ENCODE peak calls at places on chromosome 22, in five cellular contexts. One of them, this sample, is unnamed.

GRCh38 chr22:39545310-39546063 is 12.9 kb upstream of the RPS19BP1 start:
- DNase-seq in GM12891: no peak
- DNase-seq in A549: no peak
- DNase-seq in testis: peak
- DNase-seq in uterus: no peak
- DNase-seq in this sample: no peak

GRCh38 chr22:42174062-42174461 is 43.5 kb upstream of the CYP2D6 start:
- DNase-seq in A549: no peak
- DNase-seq in uterus: no peak
- DNase-seq in testis: no peak
- DNase-seq in GM12891: no peak
- DNase-seq in this sample: no peak

GRCh38 chr22:23700706-23701105 is 9.9 kb downstream of the RGL4 start:
- DNase-seq in A549: no peak
- DNase-seq in GM12891: no peak
- DNase-seq in uterus: no peak
- DNase-seq in testis: peak
- DNase-seq in this sample: no peak

GRCh38 chr22:42892156-42892555 is 35.1 kb upstream of the ARFGAP3 start:
- DNase-seq in GM12891: no peak
- DNase-seq in uterus: no peak
- DNase-seq in A549: no peak
- DNase-seq in testis: no peak
- DNase-seq in this sample: no peak

GRCh38 chr22:30104501-30105156 is 24.4 kb downstream of the HORMAD2 start:
- DNase-seq in GM12891: no peak
- DNase-seq in uterus: no peak
- DNase-seq in testis: no peak
- DNase-seq in A549: no peak
- DNase-seq in this sample: no peak

GRCh38 chr22:43890901-43891331 is 897 bp downstream of the PNPLA5 start:
- DNase-seq in GM12891: no peak
- DNase-seq in testis: no peak
- DNase-seq in A549: no peak
- DNase-seq in uterus: no peak
- DNase-seq in this sample: no peak

GRCh38 chr22:49672013-49672516 is 155.6 kb downstream of the BRD1 start:
- DNase-seq in uterus: peak
- DNase-seq in GM12891: no peak
- DNase-seq in A549: no peak
- DNase-seq in testis: no peak
- DNase-seq in this sample: no peak

GRCh38 chr22:28728621-28729313 is 12.9 kb downstream of the CHEK2 start:
- DNase-seq in uterus: no peak
- DNase-seq in GM12891: no peak
- DNase-seq in A549: no peak
- DNase-seq in testis: no peak
- DNase-seq in this sample: no peak

GRCh38 chr22:42920101-42920820 is 63.2 kb upstream of the ARFGAP3 start:
- DNase-seq in uterus: no peak
- DNase-seq in A549: peak
- DNase-seq in testis: no peak
- DNase-seq in GM12891: no peak
- DNase-seq in this sample: no peak

GRCh38 chr22:50620861-50621490 is 7.0 kb downstream of the ARSA start:
- DNase-seq in testis: no peak
- DNase-seq in uterus: no peak
- DNase-seq in A549: no peak
- DNase-seq in GM12891: no peak
- DNase-seq in this sample: no peak

GRCh38 chr22:46073683-46074504 is 76.4 kb upstream of the PPARA start:
- DNase-seq in A549: no peak
- DNase-seq in testis: peak
- DNase-seq in uterus: peak
- DNase-seq in GM12891: no peak
- DNase-seq in this sample: peak

DNA sequence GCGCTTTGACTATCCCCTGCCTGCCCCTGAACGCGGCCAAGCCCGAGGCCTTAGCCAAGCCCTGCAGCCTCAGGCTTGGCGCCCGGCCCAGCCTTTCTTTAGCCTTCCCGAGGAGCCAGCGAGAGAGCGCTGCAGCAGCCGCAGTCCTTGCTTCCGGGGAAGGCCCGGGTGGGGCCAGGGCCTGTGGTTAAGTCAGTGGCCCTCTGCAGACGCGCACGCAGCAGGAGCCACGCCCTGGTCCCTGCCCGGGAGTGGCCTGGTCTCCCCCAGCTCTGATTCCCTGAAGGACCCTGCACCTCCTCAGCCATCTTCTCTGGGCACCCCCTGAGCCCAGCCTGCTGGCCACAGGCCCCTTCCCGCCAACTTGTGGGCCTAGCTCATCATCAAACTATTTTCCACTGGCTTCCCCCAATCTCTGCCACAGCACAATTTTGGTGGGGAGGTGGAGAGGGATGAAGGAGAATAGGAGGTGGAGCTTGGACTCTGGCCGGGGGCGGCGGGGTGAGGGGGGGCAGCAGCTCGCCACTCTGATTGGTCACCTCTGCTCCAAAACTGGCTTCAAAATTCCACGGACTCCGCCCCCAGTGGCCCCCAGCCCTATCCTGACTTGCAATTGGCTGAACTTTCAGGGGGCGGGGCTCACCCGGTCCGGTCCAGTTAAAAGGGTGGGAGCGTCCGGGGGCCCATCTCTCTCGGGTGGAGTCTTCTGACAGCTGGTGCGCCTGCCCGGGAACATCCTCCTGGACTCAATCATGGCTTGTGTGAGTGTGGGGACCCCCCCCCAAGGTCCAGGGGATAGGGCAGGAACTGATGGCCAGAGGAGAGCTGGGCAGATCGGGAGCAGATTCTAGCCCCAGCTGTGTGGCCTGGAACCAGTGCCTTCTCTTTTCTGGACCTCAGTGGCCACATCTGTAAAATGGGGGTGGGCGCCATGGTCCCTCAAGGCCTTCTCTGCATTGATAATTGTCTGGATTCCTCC is at the start of gene LGALS1:
- DNase-seq in A549: peak
- DNase-seq in uterus: peak
- DNase-seq in GM12891: peak
- DNase-seq in testis: peak
- DNase-seq in this sample: peak
- TF ChIP-seq POLR2A in A549: peak
- TF ChIP-seq POLR2A in uterus: peak
- TF ChIP-seq POLR2A in GM12891: no peak
- TF ChIP-seq POLR2A in testis: no peak
- TF ChIP-seq POLR2A in this sample: peak

GRCh38 chr22:20080776-20081654 is 974 bp downstream of the DGCR8 start:
- DNase-seq in testis: peak
- DNase-seq in uterus: no peak
- DNase-seq in GM12891: no peak
- DNase-seq in A549: peak
- DNase-seq in this sample: no peak
- TF ChIP-seq POLR2A in testis: no peak
- TF ChIP-seq POLR2A in uterus: no peak
- TF ChIP-seq POLR2A in GM12891: no peak
- TF ChIP-seq POLR2A in A549: no peak
- TF ChIP-seq POLR2A in this sample: no peak

GRCh38 chr22:20080445-20080775 is 369 bp downstream of the DGCR8 start:
- DNase-seq in A549: peak
- DNase-seq in uterus: peak
- DNase-seq in GM12891: peak
- DNase-seq in testis: peak
- DNase-seq in this sample: no peak

GRCh38 chr22:20076627-20077172 is 3.3 kb upstream of the DGCR8 start:
- DNase-seq in testis: no peak
- DNase-seq in uterus: no peak
- DNase-seq in A549: no peak
- DNase-seq in GM12891: no peak
- DNase-seq in this sample: no peak

GRCh38 chr22:20083157-20083890 is 3.3 kb downstream of the DGCR8 start:
- DNase-seq in uterus: no peak
- DNase-seq in A549: no peak
- DNase-seq in GM12891: no peak
- DNase-seq in testis: no peak
- DNase-seq in this sample: no peak

GRCh38 chr22:20083891-20084546 is 4.0 kb downstream of the DGCR8 start:
- DNase-seq in A549: no peak
- DNase-seq in testis: no peak
- DNase-seq in uterus: no peak
- DNase-seq in GM12891: no peak
- DNase-seq in this sample: no peak

GRCh38 chr22:20079745-20080444 is at the start of gene DGCR8:
- DNase-seq in GM12891: peak
- DNase-seq in uterus: peak
- DNase-seq in A549: peak
- DNase-seq in testis: peak
- DNase-seq in this sample: peak
- TF ChIP-seq POLR2A in GM12891: no peak
- TF ChIP-seq POLR2A in uterus: peak
- TF ChIP-seq POLR2A in A549: peak
- TF ChIP-seq POLR2A in testis: no peak
- TF ChIP-seq POLR2A in this sample: peak

GRCh38 chr22:35335936-35336781 is 36.5 kb downstream of the TOM1 start:
- DNase-seq in testis: peak
- DNase-seq in uterus: no peak
- DNase-seq in A549: no peak
- DNase-seq in GM12891: no peak
- DNase-seq in this sample: no peak
- TF ChIP-seq POLR2A in testis: no peak
- TF ChIP-seq POLR2A in uterus: no peak
- TF ChIP-seq POLR2A in A549: no peak
- TF ChIP-seq POLR2A in GM12891: no peak
- TF ChIP-seq POLR2A in this sample: no peak

GRCh38 chr22:19984201-19984753 is 32.3 kb downstream of the ARVCF start:
- DNase-seq in GM12891: no peak
- DNase-seq in A549: peak
- DNase-seq in uterus: peak
- DNase-seq in testis: no peak
- DNase-seq in this sample: no peak
- TF ChIP-seq POLR2A in GM12891: no peak
- TF ChIP-seq POLR2A in A549: no peak
- TF ChIP-seq POLR2A in uterus: no peak
- TF ChIP-seq POLR2A in testis: no peak
- TF ChIP-seq POLR2A in this sample: no peak

GRCh38 chr22:26559961-26560575 is 29.9 kb downstream of the TPST2 start:
- DNase-seq in uterus: no peak
- DNase-seq in GM12891: no peak
- DNase-seq in A549: no peak
- DNase-seq in testis: no peak
- DNase-seq in this sample: no peak
- TF ChIP-seq POLR2A in uterus: no peak
- TF ChIP-seq POLR2A in GM12891: no peak
- TF ChIP-seq POLR2A in A549: no peak
- TF ChIP-seq POLR2A in testis: no peak
- TF ChIP-seq POLR2A in this sample: no peak